ENCODE peak calls at places on chromosomes 3 and 15, in seven cellular contexts. E, I, R, W, L, P and H are unnamed samples.

GRCh38 chr3:133955892-133956291 is 60.2 kb upstream of the RAB6B start:
- DNase-seq in E (no peak), I (no peak), R (no peak), W (no peak), L (no peak), P (no peak), H (no peak)

GRCh38 chr3:169850618-169851017 is 19.1 kb downstream of the LRRC31 start:
- DNase-seq in E (no peak), I (no peak), R (no peak), W (no peak), L (no peak), P (no peak), H (no peak)

GRCh38 chr15:89680282-89680873 is 1.2 kb upstream of the PLIN1 start:
- DNase-seq in E (no peak), I (no peak), R (peak; percentile 67), W (no peak), L (no peak), P (no peak), H (no peak)

GRCh38 chr15:32979710-32980109 is 214.8 kb downstream of the FMN1 start:
- DNase-seq in E (no peak), I (peak; percentile 60), R (peak; percentile 98), W (no peak), L (no peak), P (no peak), H (no peak)

GRCh38 chr3:17894434-17895060 is 152.1 kb upstream of the TBC1D5 start:
- DNase-seq in E (peak; percentile 54), I (peak; percentile 27), R (peak; percentile 45), W (no peak), L (peak; percentile 47), P (peak; percentile 73), H (peak; percentile 85)

GRCh38 chr15:45118131-45118588 is 4.0 kb downstream of the DUOXA2 start:
- DNase-seq in E (peak; percentile 88), I (peak; percentile 90), R (peak; percentile 88), W (peak; percentile 76), L (peak; percentile 61), P (peak; percentile 92), H (peak; percentile 95)

GRCh38 chr3:71152039-71152891 is 431.3 kb downstream of the FOXP1 start:
- DNase-seq in E (no peak), I (no peak), R (no peak), W (no peak), L (no peak), P (no peak), H (peak; percentile 46)

GRCh38 chr3:130770637-130771036 is 24.0 kb upstream of the PIK3R4 start:
- DNase-seq in E (no peak), I (no peak), R (no peak), W (no peak), L (no peak), P (no peak), H (no peak)

GRCh38 chr15:73240864-73241499 is 127.8 kb downstream of the HCN4 start:
- DNase-seq in E (peak; percentile 69), I (peak; percentile 70), R (peak; percentile 67), W (peak; percentile 63), L (no peak), P (peak; percentile 64), H (peak; percentile 73)

GRCh38 chr3:160141485-160142185 is 83.6 kb upstream of the C3orf80 start:
- DNase-seq in E (no peak), I (no peak), R (peak; percentile 51), W (no peak), L (no peak), P (no peak), H (peak; percentile 20)

GRCh38 chr3:170703121-170703588 is 117.3 kb upstream of the SLC7A14 start:
- DNase-seq in E (no peak), I (peak; percentile 88), R (peak; percentile 95), W (no peak), L (no peak), P (no peak), H (no peak)

GRCh38 chr3:16399473-16399872 is 114.0 kb downstream of the RFTN1 start:
- DNase-seq in E (no peak), I (peak; percentile 92), R (peak; percentile 95), W (peak; percentile 73), L (no peak), P (peak; percentile 51), H (peak; percentile 88)

GRCh38 chr3:129032716-129033115 is 27.9 kb upstream of the GP9 start:
- DNase-seq in E (no peak), I (no peak), R (no peak), W (no peak), L (no peak), P (no peak), H (no peak)

GRCh38 chr15:22895465-22896190 is 57.2 kb downstream of the NIPA2 start:
- DNase-seq in E (no peak), I (no peak), R (peak; percentile 34), W (peak; percentile 99), L (no peak), P (no peak), H (peak; percentile 85)

GRCh38 chr15:71685420-71685993 is 124.8 kb upstream of the NR2E3 start:
- DNase-seq in E (no peak), I (no peak), R (no peak), W (no peak), L (no peak), P (no peak), H (no peak)

GRCh38 chr3:169299897-169300296 is 363.6 kb downstream of the MECOM start:
- DNase-seq in E (no peak), I (no peak), R (no peak), W (peak; percentile 9), L (no peak), P (no peak), H (no peak)

GRCh38 chr15:90037510-90037860 is 36.4 kb downstream of the ZNF710 start:
- DNase-seq in E (no peak), I (peak; percentile 78), R (peak; percentile 78), W (no peak), L (no peak), P (no peak), H (no peak)

GRCh38 chr3:126554560-126555525 is 3.9 kb downstream of the C3orf22 start:
- DNase-seq in E (no peak), I (no peak), R (no peak), W (no peak), L (no peak), P (peak; percentile 25), H (no peak)

GRCh38 chr3:12986521-12986920 is 86.7 kb downstream of the IQSEC1 start:
- DNase-seq in E (no peak), I (no peak), R (no peak), W (no peak), L (no peak), P (no peak), H (no peak)

GRCh38 chr3:118011910-118012309 is 1022.7 kb downstream of the IGSF11 start:
- DNase-seq in E (no peak), I (no peak), R (no peak), W (no peak), L (no peak), P (no peak), H (no peak)

GRCh38 chr3:156602424-156602823 is 47.5 kb upstream of the SSR3 start:
- DNase-seq in E (no peak), I (peak; percentile 49), R (no peak), W (no peak), L (no peak), P (no peak), H (no peak)

GRCh38 chr15:41561777-41562145 is 2.7 kb downstream of the TYRO3 start:
- DNase-seq in E (peak; percentile 64), I (peak; percentile 56), R (peak; percentile 73), W (no peak), L (no peak), P (peak; percentile 75), H (peak; percentile 60)

GRCh38 chr3:79154861-79155260 is 612.9 kb downstream of the ROBO1 start:
- DNase-seq in E (peak; percentile 40), I (no peak), R (no peak), W (no peak), L (no peak), P (no peak), H (no peak)

DNA sequence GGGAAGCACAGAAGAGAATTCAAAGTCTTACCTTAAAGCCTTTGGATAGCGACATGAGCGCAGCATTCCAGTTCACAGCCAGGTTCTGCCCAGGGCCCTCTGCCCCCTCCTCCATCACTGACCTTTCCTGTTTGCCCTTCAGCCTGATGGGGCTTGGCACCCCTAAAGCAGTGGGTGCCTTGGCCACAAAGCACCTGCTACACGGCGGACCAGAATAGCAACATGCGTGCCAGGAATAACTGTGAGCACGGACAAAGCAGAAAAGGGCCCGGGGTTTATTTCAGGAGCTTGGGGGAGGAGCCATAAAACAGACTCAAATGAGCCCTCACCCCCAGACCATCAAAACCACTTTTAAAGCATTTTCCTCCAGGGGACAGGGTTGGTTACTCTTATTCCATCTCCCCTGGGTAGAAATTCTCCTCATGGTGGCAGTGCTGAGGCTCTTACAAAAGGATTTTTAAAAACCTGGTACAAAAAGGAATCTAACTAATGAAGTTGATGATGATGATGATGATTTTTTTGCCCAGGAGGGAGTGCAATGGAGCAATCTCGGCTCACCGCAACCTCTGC is 135.4 kb downstream of the KLF13 start:
- DNase-seq in E (no peak), I (no peak), R (no peak), W (no peak), L (no peak), P (peak; percentile 22), H (no peak)
- H3K9ac ChIP-seq in E (no peak overlapping the region), I (no peak overlapping the region), R (no peak overlapping the region), W (no peak overlapping the region), L (no peak overlapping the region), P (no peak overlapping the region), H (no peak overlapping the region)

DNA sequence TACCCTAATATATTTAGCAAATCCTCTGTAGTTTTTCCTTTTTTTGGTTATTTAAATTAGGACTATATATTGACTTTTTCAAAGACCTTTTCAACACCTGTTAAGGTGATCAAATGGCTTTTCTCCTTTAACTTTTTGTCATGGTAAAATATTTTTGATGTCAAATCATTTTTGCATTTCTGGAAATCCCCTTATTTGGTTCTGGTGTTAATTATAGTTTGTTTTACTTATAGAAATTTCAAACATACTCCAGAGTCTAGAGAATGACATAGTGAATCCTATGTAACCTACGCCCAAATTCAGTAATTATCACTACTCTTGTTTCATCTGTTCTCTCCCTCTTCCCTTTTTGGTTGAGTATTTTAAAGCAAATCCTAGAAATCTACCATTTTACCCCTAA is 121.3 kb upstream of the TBL1XR1 start:
- DNase-seq in E (no peak), I (no peak), R (no peak), W (no peak), L (no peak), P (no peak), H (no peak)
- H2AK5ac ChIP-seq in E (no peak overlapping the region), I (no peak overlapping the region), R (no peak overlapping the region), W (no peak overlapping the region), L (no peak overlapping the region), P (no peak overlapping the region), H (no peak overlapping the region)

GRCh38 chr15:98555173-98555515 is 93.2 kb upstream of the IGF1R start:
- DNase-seq in E (no peak), I (no peak), R (no peak), W (no peak), L (no peak), P (no peak), H (no peak)
- H3K9ac ChIP-seq in E (no peak overlapping the region), I (no peak overlapping the region), R (no peak overlapping the region), W (no peak overlapping the region), L (no peak overlapping the region), P (no peak overlapping the region), H (no peak overlapping the region)

GRCh38 chr3:55143336-55143735 is 215.5 kb upstream of the LRTM1 start:
- DNase-seq in E (no peak), I (no peak), R (no peak), W (no peak), L (no peak), P (no peak), H (no peak)

GRCh38 chr3:55143928-55144671 is 216.2 kb upstream of the LRTM1 start:
- DNase-seq in E (no peak), I (peak; percentile 16), R (peak; percentile 54), W (peak; percentile 7), L (no peak), P (no peak), H (no peak)

GRCh38 chr3:55147406-55147805 is 219.5 kb upstream of the LRTM1 start:
- DNase-seq in E (no peak), I (no peak), R (no peak), W (no peak), L (no peak), P (no peak), H (no peak)

GRCh38 chr3:55147856-55148720 is 220.2 kb upstream of the LRTM1 start:
- DNase-seq in E (no peak), I (peak; percentile 57), R (peak; percentile 76), W (no peak), L (no peak), P (no peak), H (no peak)
- H2AK5ac ChIP-seq in E (no peak overlapping the region), I (no peak overlapping the region), R (peak overlapping the region; percentile 29), W (no peak overlapping the region), L (no peak overlapping the region), P (no peak overlapping the region), H (no peak overlapping the region)